ENCODE peak calls at places on chromosomes 4 and X, in six cellular contexts. One of them, this sample, is unnamed.

GRCh38 chr4:147096667-147097604 is 151.3 kb upstream of the TTC29 start:
- DNase-seq in pulmonary artery endothelial cell: peak
- DNase-seq in fibroblast of lung: peak
- DNase-seq in NCI-H1105: no peak
- DNase-seq in HFF-Myc: peak
- DNase-seq in cardiac muscle cell: peak
- DNase-seq in this sample: no peak

GRCh38 chr4:151114986-151115385 is 15.6 kb downstream of the RPS3A start:
- DNase-seq in HFF-Myc: no peak
- DNase-seq in pulmonary artery endothelial cell: no peak
- DNase-seq in fibroblast of lung: peak
- DNase-seq in NCI-H1105: no peak
- DNase-seq in cardiac muscle cell: no peak
- DNase-seq in this sample: no peak

GRCh38 chr4:66539745-66540144 is 869.5 kb upstream of the EPHA5 start:
- DNase-seq in cardiac muscle cell: no peak
- DNase-seq in fibroblast of lung: no peak
- DNase-seq in pulmonary artery endothelial cell: no peak
- DNase-seq in HFF-Myc: no peak
- DNase-seq in NCI-H1105: no peak
- DNase-seq in this sample: no peak

GRCh38 chr4:121726642-121727268 is 30.0 kb upstream of the ANXA5 start:
- DNase-seq in pulmonary artery endothelial cell: peak
- DNase-seq in fibroblast of lung: peak
- DNase-seq in HFF-Myc: peak
- DNase-seq in cardiac muscle cell: peak
- DNase-seq in NCI-H1105: no peak
- DNase-seq in this sample: peak

GRCh38 chr4:142559986-142560385 is 286.1 kb downstream of the INPP4B start:
- DNase-seq in NCI-H1105: no peak
- DNase-seq in pulmonary artery endothelial cell: no peak
- DNase-seq in cardiac muscle cell: no peak
- DNase-seq in fibroblast of lung: no peak
- DNase-seq in HFF-Myc: no peak
- DNase-seq in this sample: no peak

GRCh38 chrX:150856101-150856500 is 42.4 kb downstream of the CD99L2 start:
- DNase-seq in pulmonary artery endothelial cell: no peak
- DNase-seq in NCI-H1105: no peak
- DNase-seq in HFF-Myc: no peak
- DNase-seq in cardiac muscle cell: no peak
- DNase-seq in fibroblast of lung: no peak
- DNase-seq in this sample: no peak

GRCh38 chrX:153304988-153305736 is 16.4 kb downstream of the PNMA6F start:
- DNase-seq in pulmonary artery endothelial cell: no peak
- DNase-seq in fibroblast of lung: no peak
- DNase-seq in cardiac muscle cell: no peak
- DNase-seq in HFF-Myc: no peak
- DNase-seq in NCI-H1105: no peak
- DNase-seq in this sample: no peak

GRCh38 chr4:63618883-63619573 is 790.2 kb downstream of the TECRL start:
- DNase-seq in pulmonary artery endothelial cell: no peak
- DNase-seq in fibroblast of lung: no peak
- DNase-seq in cardiac muscle cell: peak
- DNase-seq in NCI-H1105: no peak
- DNase-seq in HFF-Myc: no peak
- DNase-seq in this sample: no peak

GRCh38 chr4:184972996-184973395 is 45.3 kb upstream of the HELT start:
- DNase-seq in NCI-H1105: no peak
- DNase-seq in cardiac muscle cell: no peak
- DNase-seq in HFF-Myc: no peak
- DNase-seq in pulmonary artery endothelial cell: no peak
- DNase-seq in fibroblast of lung: no peak
- DNase-seq in this sample: no peak

GRCh38 chrX:15915959-15916703 is 61.5 kb upstream of the AP1S2 start:
- DNase-seq in NCI-H1105: no peak
- DNase-seq in pulmonary artery endothelial cell: peak
- DNase-seq in cardiac muscle cell: no peak
- DNase-seq in fibroblast of lung: no peak
- DNase-seq in HFF-Myc: no peak
- DNase-seq in this sample: peak

GRCh38 chr4:142443469-142443868 is 402.6 kb downstream of the INPP4B start:
- DNase-seq in cardiac muscle cell: no peak
- DNase-seq in fibroblast of lung: no peak
- DNase-seq in NCI-H1105: no peak
- DNase-seq in pulmonary artery endothelial cell: no peak
- DNase-seq in HFF-Myc: no peak
- DNase-seq in this sample: no peak

GRCh38 chrX:14872355-14872754 is 514 bp downstream of the FANCB start:
- DNase-seq in HFF-Myc: no peak
- DNase-seq in fibroblast of lung: no peak
- DNase-seq in pulmonary artery endothelial cell: no peak
- DNase-seq in cardiac muscle cell: no peak
- DNase-seq in NCI-H1105: no peak
- DNase-seq in this sample: no peak

GRCh38 chr4:56078866-56079265 is 130.1 kb downstream of the CEP135 start:
- DNase-seq in cardiac muscle cell: no peak
- DNase-seq in NCI-H1105: no peak
- DNase-seq in pulmonary artery endothelial cell: no peak
- DNase-seq in HFF-Myc: no peak
- DNase-seq in fibroblast of lung: peak
- DNase-seq in this sample: no peak

GRCh38 chrX:101206471-101206870 is 13.1 kb upstream of the DRP2 start:
- DNase-seq in NCI-H1105: no peak
- DNase-seq in HFF-Myc: peak
- DNase-seq in pulmonary artery endothelial cell: no peak
- DNase-seq in fibroblast of lung: peak
- DNase-seq in cardiac muscle cell: peak
- DNase-seq in this sample: no peak

GRCh38 chr4:2402941-2403340 is 15.5 kb downstream of the ZFYVE28 start:
- DNase-seq in fibroblast of lung: no peak
- DNase-seq in HFF-Myc: no peak
- DNase-seq in cardiac muscle cell: no peak
- DNase-seq in pulmonary artery endothelial cell: no peak
- DNase-seq in NCI-H1105: no peak
- DNase-seq in this sample: no peak

GRCh38 chr4:649751-650310 is 24.2 kb downstream of the ATP5ME start:
- DNase-seq in fibroblast of lung: no peak
- DNase-seq in cardiac muscle cell: no peak
- DNase-seq in NCI-H1105: no peak
- DNase-seq in pulmonary artery endothelial cell: no peak
- DNase-seq in HFF-Myc: no peak
- DNase-seq in this sample: no peak

GRCh38 chr4:87716350-87717041 is 66.4 kb downstream of the DMP1 start:
- DNase-seq in HFF-Myc: no peak
- DNase-seq in fibroblast of lung: no peak
- DNase-seq in cardiac muscle cell: no peak
- DNase-seq in pulmonary artery endothelial cell: no peak
- DNase-seq in NCI-H1105: no peak
- DNase-seq in this sample: no peak

GRCh38 chr4:128811571-128812359 is 2.3 kb downstream of the JADE1 start:
- DNase-seq in cardiac muscle cell: peak
- DNase-seq in fibroblast of lung: peak
- DNase-seq in HFF-Myc: peak
- DNase-seq in pulmonary artery endothelial cell: peak
- DNase-seq in NCI-H1105: peak
- DNase-seq in this sample: no peak

GRCh38 chrX:152136312-152136711 is 2.1 kb downstream of the MAGEA10 start:
- DNase-seq in cardiac muscle cell: no peak
- DNase-seq in pulmonary artery endothelial cell: no peak
- DNase-seq in fibroblast of lung: no peak
- DNase-seq in NCI-H1105: no peak
- DNase-seq in HFF-Myc: no peak
- DNase-seq in this sample: no peak

GRCh38 chrX:13649823-13650222 is 3.1 kb upstream of the TCEANC start:
- DNase-seq in HFF-Myc: peak
- DNase-seq in NCI-H1105: no peak
- DNase-seq in cardiac muscle cell: no peak
- DNase-seq in pulmonary artery endothelial cell: no peak
- DNase-seq in fibroblast of lung: peak
- DNase-seq in this sample: no peak

GRCh38 chrX:30713061-30713525 is 59.9 kb downstream of the GK start:
- DNase-seq in NCI-H1105: peak
- DNase-seq in cardiac muscle cell: peak
- DNase-seq in fibroblast of lung: peak
- DNase-seq in HFF-Myc: peak
- DNase-seq in pulmonary artery endothelial cell: peak
- DNase-seq in this sample: peak

GRCh38 chr4:29805245-29805644 is 914.9 kb upstream of the PCDH7 start:
- DNase-seq in HFF-Myc: no peak
- DNase-seq in pulmonary artery endothelial cell: no peak
- DNase-seq in fibroblast of lung: peak
- DNase-seq in cardiac muscle cell: peak
- DNase-seq in NCI-H1105: no peak
- DNase-seq in this sample: no peak

GRCh38 chrX:153887385-153887784 is 1.4 kb upstream of the L1CAM start:
- DNase-seq in NCI-H1105: no peak
- DNase-seq in pulmonary artery endothelial cell: no peak
- DNase-seq in cardiac muscle cell: no peak
- DNase-seq in fibroblast of lung: no peak
- DNase-seq in HFF-Myc: no peak
- DNase-seq in this sample: no peak

GRCh38 chrX:154739952-154740351 is 10.9 kb downstream of the GAB3 start:
- DNase-seq in HFF-Myc: no peak
- DNase-seq in NCI-H1105: no peak
- DNase-seq in cardiac muscle cell: no peak
- DNase-seq in pulmonary artery endothelial cell: no peak
- DNase-seq in fibroblast of lung: no peak
- DNase-seq in this sample: no peak

GRCh38 chrX:101057095-101057714 is 5.3 kb upstream of the TRMT2B start:
- DNase-seq in pulmonary artery endothelial cell: peak
- DNase-seq in NCI-H1105: no peak
- DNase-seq in cardiac muscle cell: no peak
- DNase-seq in HFF-Myc: no peak
- DNase-seq in fibroblast of lung: no peak
- DNase-seq in this sample: peak

GRCh38 chr4:7708981-7709380 is 230.7 kb downstream of the AFAP1 start:
- DNase-seq in HFF-Myc: no peak
- DNase-seq in pulmonary artery endothelial cell: no peak
- DNase-seq in cardiac muscle cell: no peak
- DNase-seq in fibroblast of lung: peak
- DNase-seq in NCI-H1105: no peak
- DNase-seq in this sample: no peak

GRCh38 chr4:78171482-78171881 is 114.4 kb downstream of the FRAS1 start:
- DNase-seq in NCI-H1105: no peak
- DNase-seq in HFF-Myc: no peak
- DNase-seq in cardiac muscle cell: peak
- DNase-seq in fibroblast of lung: no peak
- DNase-seq in pulmonary artery endothelial cell: no peak
- DNase-seq in this sample: no peak

GRCh38 chr4:141254326-141254725 is 33.6 kb downstream of the ZNF330 start:
- DNase-seq in pulmonary artery endothelial cell: no peak
- DNase-seq in fibroblast of lung: no peak
- DNase-seq in HFF-Myc: no peak
- DNase-seq in cardiac muscle cell: no peak
- DNase-seq in NCI-H1105: no peak
- DNase-seq in this sample: no peak

GRCh38 chr4:1336079-1336478 is 10.9 kb upstream of the UVSSA start:
- DNase-seq in NCI-H1105: no peak
- DNase-seq in HFF-Myc: no peak
- DNase-seq in pulmonary artery endothelial cell: no peak
- DNase-seq in cardiac muscle cell: no peak
- DNase-seq in fibroblast of lung: peak
- DNase-seq in this sample: no peak

GRCh38 chrX:12978205-12979010 is 3.5 kb downstream of the TMSB4X start:
- DNase-seq in NCI-H1105: no peak
- DNase-seq in pulmonary artery endothelial cell: peak
- DNase-seq in HFF-Myc: no peak
- DNase-seq in cardiac muscle cell: no peak
- DNase-seq in fibroblast of lung: peak
- DNase-seq in this sample: no peak

GRCh38 chrX:130118396-130118795 is 8.1 kb upstream of the ELF4 start:
- DNase-seq in fibroblast of lung: peak
- DNase-seq in HFF-Myc: peak
- DNase-seq in NCI-H1105: no peak
- DNase-seq in cardiac muscle cell: no peak
- DNase-seq in pulmonary artery endothelial cell: peak
- DNase-seq in this sample: no peak

GRCh38 chr4:184446132-184446531 is 28.2 kb downstream of the IRF2 start:
- DNase-seq in NCI-H1105: no peak
- DNase-seq in fibroblast of lung: no peak
- DNase-seq in pulmonary artery endothelial cell: no peak
- DNase-seq in cardiac muscle cell: no peak
- DNase-seq in HFF-Myc: no peak
- DNase-seq in this sample: no peak

GRCh38 chrX:115912372-115912897 is 258.1 kb upstream of the AGTR2 start:
- DNase-seq in fibroblast of lung: no peak
- DNase-seq in HFF-Myc: no peak
- DNase-seq in cardiac muscle cell: no peak
- DNase-seq in pulmonary artery endothelial cell: no peak
- DNase-seq in NCI-H1105: no peak
- DNase-seq in this sample: no peak

GRCh38 chrX:104172788-104173187 is 6.5 kb downstream of the FAM199X start:
- DNase-seq in HFF-Myc: no peak
- DNase-seq in pulmonary artery endothelial cell: no peak
- DNase-seq in NCI-H1105: no peak
- DNase-seq in fibroblast of lung: no peak
- DNase-seq in cardiac muscle cell: no peak
- DNase-seq in this sample: no peak

GRCh38 chrX:1249101-1249887 is 19.3 kb upstream of the CSF2RA start:
- DNase-seq in HFF-Myc: peak
- DNase-seq in fibroblast of lung: no peak
- DNase-seq in cardiac muscle cell: peak
- DNase-seq in pulmonary artery endothelial cell: no peak
- DNase-seq in NCI-H1105: no peak
- DNase-seq in this sample: no peak